ENCODE peak calls at places on chromosomes 6 and 20, in eight cellular contexts. C is central memory CD4-positive, alpha-beta T cell; G is Calu3; W is cerebellum; S is epithelial cell of esophagus; O is M059J; K is fibroblast of pulmonary artery; Y is NCI-H1417. Q is an unnamed sample.
A peak's percentile ranks its signal among the peaks of the same experiment; 100 is the strongest.

GRCh38 chr6:51098801-51099200 is 280.1 kb downstream of the TFAP2B start:
- DNase-seq in C (no peak), G (no peak), W (no peak), S (peak; percentile 59), O (peak; percentile 84), K (no peak), Y (no peak), Q (no peak)

GRCh38 chr6:32332433-32332832 is 39.3 kb downstream of the TSBP1 start:
- DNase-seq in C (no peak), G (peak; percentile 12), W (no peak), S (no peak), O (no peak), K (peak; percentile 17), Y (no peak), Q (no peak)

GRCh38 chr6:167827588-167828324 is 1.0 kb downstream of the AFDN start:
- DNase-seq in C (peak; percentile 24), G (peak; percentile 52), W (peak; percentile 41), S (peak; percentile 46), O (peak; percentile 68), K (peak; percentile 55), Y (peak; percentile 80), Q (peak; percentile 67)

GRCh38 chr6:148565931-148566663 is 180.7 kb upstream of the UST start:
- DNase-seq in C (no peak), G (peak; percentile 38), W (no peak), S (peak; percentile 69), O (peak; percentile 90), K (peak; percentile 97), Y (no peak), Q (peak; percentile 96)

GRCh38 chr6:108896111-108896661 is 48.0 kb downstream of the ARMC2 start:
- DNase-seq in C (peak; percentile 58), G (no peak), W (no peak), S (peak; percentile 74), O (peak; percentile 84), K (peak; percentile 95), Y (peak; percentile 32), Q (peak; percentile 73)

GRCh38 chr6:160974304-160974771 is 17.2 kb upstream of the MAP3K4 start:
- DNase-seq in C (no peak), G (no peak), W (no peak), S (peak; percentile 91), O (peak; percentile 100), K (peak; percentile 92), Y (no peak), Q (peak; percentile 97)

GRCh38 chr20:19995220-19995863 is 21.8 kb upstream of the NAA20 start:
- DNase-seq in C (peak; percentile 34), G (no peak), W (peak; percentile 41), S (peak; percentile 63), O (peak; percentile 78), K (peak; percentile 76), Y (peak; percentile 84), Q (peak; percentile 82)

GRCh38 chr6:1767481-1768246 is 157.9 kb downstream of the FOXC1 start:
- DNase-seq in C (no peak), G (peak; percentile 29), W (no peak), S (peak; percentile 74), O (peak; percentile 86), K (peak; percentile 56), Y (no peak), Q (peak; percentile 77)

GRCh38 chr20:57395111-57395959 is 4.1 kb downstream of the RBM38 start:
- DNase-seq in C (no peak), G (no peak), W (peak; percentile 83), S (peak; percentile 74), O (peak; percentile 54), K (peak; percentile 68), Y (peak; percentile 80), Q (peak; percentile 60)

GRCh38 chr20:37239026-37239451 is 22.6 kb downstream of the GHRH start:
- DNase-seq in C (no peak), G (no peak), W (peak; percentile 70), S (no peak), O (no peak), K (peak; percentile 11), Y (no peak), Q (no peak)

GRCh38 chr6:34131326-34132081 is 14.4 kb downstream of the GRM4 start:
- DNase-seq in C (no peak), G (no peak), W (peak; percentile 73), S (no peak), O (no peak), K (no peak), Y (peak; percentile 64), Q (no peak)